ENCODE peak calls at places on chromosomes 13 and 19, in five cellular contexts. V is fibroblast of lung, U is left ventricle myocardium inferior, W is fibroblast of pulmonary artery, N is BE2C. B is an unnamed sample.

GRCh38 chr19:18683955-18684641 is 618 bp downstream of the CRTC1 start:
- DNase-seq in V (no peak), U (no peak), W (no peak), N (no peak), B (no peak)

GRCh38 chr19:16661480-16662034 is 618 bp downstream of the TMEM38A start:
- DNase-seq in V (no peak), U (peak), W (no peak), N (peak), B (no peak)

GRCh38 chr19:33394006-33394722 is 20.7 kb downstream of the CEBPG start:
- DNase-seq in V (peak), U (peak), W (peak), N (peak), B (peak)

GRCh38 chr13:93004919-93005318 is 221.7 kb upstream of the GPC6 start:
- DNase-seq in V (no peak), U (no peak), W (peak), N (peak), B (no peak)

GRCh38 chr13:63198076-63198475 is 1782.4 kb upstream of the PCDH20 start:
- DNase-seq in V (peak), U (no peak), W (peak), N (no peak), B (no peak)

GRCh38 chr19:29543381-29543780 is 17.6 kb downstream of the VSTM2B start:
- DNase-seq in V (no peak), U (no peak), W (no peak), N (no peak), B (no peak)

GRCh38 chr13:112637017-112637801 is 49.3 kb upstream of the TUBGCP3 start:
- DNase-seq in V (no peak), U (no peak), W (no peak), N (no peak), B (no peak)

GRCh38 chr13:114115191-114115671 is 17.2 kb downstream of the RASA3 start:
- DNase-seq in V (peak), U (no peak), W (peak), N (peak), B (peak)

GRCh38 chr13:26772531-26772930 is 11.9 kb upstream of the GPR12 start:
- DNase-seq in V (no peak), U (no peak), W (no peak), N (no peak), B (no peak)

GRCh38 chr13:102948006-102948405 is 102.2 kb downstream of the ERCC5 start:
- DNase-seq in V (peak), U (no peak), W (peak), N (no peak), B (no peak)

GRCh38 chr19:16671652-16672274 is 10.8 kb downstream of the TMEM38A start:
- DNase-seq in V (no peak), U (peak), W (no peak), N (no peak), B (no peak)

GRCh38 chr13:40193290-40194203 is 472.9 kb downstream of the FOXO1 start:
- DNase-seq in V (peak), U (no peak), W (no peak), N (no peak), B (no peak)

GRCh38 chr19:41327499-41328156 is 17.7 kb downstream of the CCDC97 start:
- DNase-seq in V (peak), U (peak), W (peak), N (peak), B (no peak)

GRCh38 chr19:1057185-1057857 is 9.6 kb upstream of the ARHGAP45 start:
- DNase-seq in V (peak), U (no peak), W (peak), N (no peak), B (peak)

GRCh38 chr19:9842834-9843625 is 7.9 kb downstream of the PIN1 start:
- DNase-seq in V (no peak), U (no peak), W (no peak), N (no peak), B (no peak)

GRCh38 chr19:45972081-45972943 is 1.4 kb downstream of the NOVA2 start:
- DNase-seq in V (no peak), U (peak), W (no peak), N (no peak), B (no peak)

GRCh38 chr19:48094843-48095203 is 15.8 kb downstream of the PLA2G4C start:
- DNase-seq in V (no peak), U (no peak), W (no peak), N (no peak), B (no peak)

GRCh38 chr19:35352448-35353304 is 5.0 kb downstream of the FFAR1 start:
- DNase-seq in V (peak), U (peak), W (peak), N (peak), B (peak)

GRCh38 chr13:26707122-26708006 is 53.2 kb downstream of the GPR12 start:
- DNase-seq in V (peak), U (no peak), W (peak), N (peak), B (peak)

GRCh38 chr19:40974633-40975037 is 16.4 kb upstream of the CYP2B6 start:
- DNase-seq in V (peak), U (peak), W (peak), N (peak), B (peak)

GRCh38 chr13:109088528-109088927 is 459.1 kb downstream of the MYO16 start:
- DNase-seq in V (no peak), U (no peak), W (no peak), N (no peak), B (no peak)

GRCh38 chr13:80436571-80437169 is 95.7 kb upstream of the SPRY2 start:
- DNase-seq in V (peak), U (no peak), W (peak), N (peak), B (no peak)

GRCh38 chr19:6219592-6220290 is 60.0 kb downstream of the MLLT1 start:
- DNase-seq in V (no peak), U (no peak), W (peak), N (peak), B (no peak)

GRCh38 chr19:1574354-1574753 is 6.2 kb upstream of the MEX3D start:
- DNase-seq in V (no peak), U (no peak), W (no peak), N (no peak), B (no peak)

GRCh38 chr13:106515635-106516254 is 19.7 kb downstream of the EFNB2 start:
- DNase-seq in V (no peak), U (no peak), W (no peak), N (no peak), B (no peak)

GRCh38 chr13:24146961-24147569 is 13.5 kb upstream of the SPATA13 start:
- DNase-seq in V (no peak), U (no peak), W (no peak), N (no peak), B (peak)

GRCh38 chr13:101624210-101624922 is 171.9 kb downstream of the ITGBL1 start:
- DNase-seq in V (peak), U (no peak), W (no peak), N (no peak), B (no peak)

GRCh38 chr19:2631213-2631821 is 71.2 kb downstream of the GNG7 start:
- DNase-seq in V (peak), U (no peak), W (peak), N (no peak), B (peak)
- TF ChIP-seq CTCF in V (no peak), U (no peak), W (no peak), N (peak), B (peak)

GRCh38 chr19:12202250-12202649 is 39.4 kb downstream of the ZNF136 start:
- DNase-seq in V (no peak), U (peak), W (no peak), N (no peak), B (no peak)
- TF ChIP-seq CTCF in V (no peak), U (peak), W (no peak), N (peak), B (peak)

DNA sequence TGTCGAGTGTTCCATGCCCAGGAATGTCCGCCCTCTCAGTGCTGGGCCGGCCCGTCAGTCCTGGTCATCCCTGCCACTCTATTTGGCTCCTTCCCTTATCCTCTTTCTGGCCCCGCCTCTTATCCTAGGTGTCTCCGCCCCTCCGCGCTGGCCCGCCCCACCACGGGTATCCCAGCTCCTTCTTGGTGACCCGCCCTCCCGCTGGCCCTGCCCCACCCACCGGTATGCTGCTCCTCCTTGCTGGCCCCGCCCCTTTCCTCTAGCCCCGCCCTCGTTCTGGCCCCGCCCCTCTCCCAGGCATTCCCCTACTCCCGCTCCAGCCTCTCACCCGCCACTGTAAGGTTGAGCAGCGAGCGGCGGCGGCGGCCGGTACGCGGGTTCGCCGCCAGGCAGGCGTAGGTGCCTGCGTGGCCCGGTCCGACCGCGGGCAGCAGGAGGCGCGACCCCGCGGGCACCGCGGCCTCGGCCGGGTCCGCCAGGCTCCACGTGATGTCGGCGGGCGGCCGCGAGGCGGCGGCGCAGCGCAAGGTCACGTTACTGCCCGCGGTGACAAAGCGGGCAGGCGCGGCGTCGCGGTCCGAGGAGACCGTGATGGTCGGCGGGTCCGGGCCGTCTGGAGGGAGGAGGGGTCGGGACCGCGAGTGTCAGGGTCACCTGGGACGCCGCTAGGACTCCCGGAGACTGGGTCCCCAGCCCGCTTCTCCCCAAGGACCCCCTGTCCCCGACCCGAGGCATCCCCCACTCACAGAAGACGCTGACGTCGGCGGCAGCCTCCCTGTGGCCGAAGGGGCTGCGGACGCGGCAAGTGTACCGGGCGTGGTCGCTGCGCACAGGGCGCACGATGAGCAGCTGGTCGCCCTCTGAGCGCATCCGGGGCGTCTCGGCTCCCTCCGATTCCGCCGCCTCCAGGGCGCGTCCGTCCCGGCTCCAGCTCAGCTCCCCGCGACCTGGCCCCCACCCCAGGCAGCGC is 2.0 kb downstream of the VSIG10L start:
- DNase-seq in V (peak), U (peak), W (peak), N (peak), B (peak)
- TF ChIP-seq CTCF in V (peak), U (peak), W (no peak), N (no peak), B (peak)

DNA sequence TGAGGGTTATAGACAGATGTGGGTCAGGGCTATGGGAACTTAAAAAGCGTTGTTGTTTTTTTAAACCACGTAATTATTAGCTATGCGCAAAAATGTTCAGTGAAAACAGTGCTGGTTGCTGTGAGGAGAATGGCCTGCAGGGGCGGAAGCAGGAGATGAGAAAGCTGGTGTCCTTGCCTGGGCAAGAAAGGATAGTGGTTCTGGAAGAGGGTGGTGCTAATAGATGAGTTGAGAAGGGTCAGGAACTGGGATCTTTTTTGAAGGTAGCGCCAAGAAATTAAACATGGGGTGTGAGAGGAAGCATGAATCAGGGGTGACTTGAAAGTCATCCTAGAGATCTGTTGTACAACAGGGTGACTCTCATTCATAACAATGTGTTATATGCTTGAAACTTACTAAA is 4.8 kb upstream of the SMG9 start:
- DNase-seq in V (peak), U (no peak), W (no peak), N (no peak), B (peak)
- TF ChIP-seq CTCF in V (peak), U (no peak), W (peak), N (peak), B (peak)

GRCh38 chr19:56838680-56838929 is 1.9 kb downstream of the PEG3 start:
- DNase-seq in V (no peak), U (no peak), W (no peak), N (no peak), B (no peak)

GRCh38 chr19:56838930-56839664 is 1.4 kb downstream of the PEG3 start:
- DNase-seq in V (peak), U (peak), W (peak), N (peak), B (no peak)

GRCh38 chr19:56837492-56837891 is 3.0 kb downstream of the PEG3 start:
- DNase-seq in V (peak), U (peak), W (peak), N (peak), B (no peak)

GRCh38 chr19:56837004-56837403 is 3.5 kb downstream of the PEG3 start:
- DNase-seq in V (no peak), U (no peak), W (no peak), N (no peak), B (no peak)

DNA sequence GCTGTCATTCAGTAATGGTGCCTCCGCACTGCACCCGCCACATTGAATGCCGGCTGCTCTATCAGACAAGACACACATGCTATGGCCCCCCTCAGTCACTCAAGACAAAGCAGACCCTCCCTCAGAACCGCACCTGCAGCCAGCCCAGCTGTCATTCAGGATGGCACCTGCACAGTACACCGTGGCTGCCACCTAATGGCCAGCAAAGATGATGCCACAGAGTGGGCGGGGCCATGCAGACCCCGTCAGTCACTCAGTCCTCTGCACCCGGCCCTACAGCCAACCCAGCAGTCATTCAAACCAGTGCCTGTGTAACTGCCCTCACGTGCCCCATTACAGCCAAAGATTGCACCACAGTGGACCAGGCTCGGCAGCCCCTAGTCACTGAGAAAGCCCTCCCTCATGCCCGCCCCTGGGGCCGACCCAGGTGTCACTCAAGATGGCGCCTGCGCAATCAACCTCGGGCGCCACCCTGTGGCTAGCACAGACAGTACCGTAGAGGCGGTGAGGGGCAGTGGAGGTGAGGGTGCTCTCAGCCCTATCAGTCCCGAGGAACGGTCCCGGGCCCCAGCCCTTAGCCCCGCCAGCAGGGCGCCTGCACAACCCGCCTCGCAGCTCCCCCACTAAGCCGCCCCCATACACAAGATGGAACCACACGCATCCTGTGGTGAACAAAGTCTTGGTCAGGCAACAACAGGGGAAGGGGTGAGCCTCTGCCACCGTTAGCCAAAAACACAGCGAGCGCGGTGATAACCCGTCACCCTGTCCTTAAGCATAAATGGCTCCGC is 2.4 kb downstream of the PEG3 start:
- DNase-seq in V (peak), U (peak), W (peak), N (peak), B (no peak)
- TF ChIP-seq CTCF in V (no peak), U (peak), W (no peak), N (peak), B (no peak)

B was measured in HFFc6.